ENCODE peak calls at places on chromosomes 13 and 19, in six cellular contexts. One of them, this sample, is unnamed.

GRCh38 chr19:19502281-19502680 is 13.1 kb downstream of the TSSK6 start:
- DNase-seq in HT1080: no peak
- DNase-seq in neural crest cell: no peak
- DNase-seq in mesenchymal stem cell: no peak
- DNase-seq in PC-9: no peak
- DNase-seq in adipocyte: no peak
- DNase-seq in this sample: no peak

GRCh38 chr19:10120538-10121198 is 969 bp upstream of the EIF3G start:
- DNase-seq in HT1080: peak
- DNase-seq in neural crest cell: no peak
- DNase-seq in mesenchymal stem cell: peak
- DNase-seq in PC-9: no peak
- DNase-seq in adipocyte: peak
- DNase-seq in this sample: no peak

GRCh38 chr13:93397619-93398018 is 171.0 kb downstream of the GPC6 start:
- DNase-seq in HT1080: no peak
- DNase-seq in neural crest cell: no peak
- DNase-seq in mesenchymal stem cell: no peak
- DNase-seq in PC-9: no peak
- DNase-seq in adipocyte: no peak
- DNase-seq in this sample: no peak

GRCh38 chr13:44188257-44188656 is 185.4 kb upstream of the SERP2 start:
- DNase-seq in HT1080: peak
- DNase-seq in neural crest cell: no peak
- DNase-seq in mesenchymal stem cell: peak
- DNase-seq in PC-9: peak
- DNase-seq in adipocyte: peak
- DNase-seq in this sample: no peak

GRCh38 chr19:48290923-48291700 is 21.2 kb downstream of the ZNF114 start:
- DNase-seq in HT1080: peak
- DNase-seq in neural crest cell: peak
- DNase-seq in mesenchymal stem cell: peak
- DNase-seq in PC-9: peak
- DNase-seq in adipocyte: peak
- DNase-seq in this sample: peak

GRCh38 chr13:90562388-90562787 is 785.1 kb upstream of the MIR17HG start:
- DNase-seq in HT1080: no peak
- DNase-seq in neural crest cell: no peak
- DNase-seq in mesenchymal stem cell: no peak
- DNase-seq in PC-9: no peak
- DNase-seq in adipocyte: no peak
- DNase-seq in this sample: no peak

GRCh38 chr19:4986471-4986888 is 17.6 kb downstream of the KDM4B start:
- DNase-seq in HT1080: no peak
- DNase-seq in neural crest cell: no peak
- DNase-seq in mesenchymal stem cell: no peak
- DNase-seq in PC-9: no peak
- DNase-seq in adipocyte: no peak
- DNase-seq in this sample: peak

GRCh38 chr13:87094646-87095045 is 576.5 kb upstream of the SLITRK5 start:
- DNase-seq in HT1080: no peak
- DNase-seq in neural crest cell: no peak
- DNase-seq in mesenchymal stem cell: peak
- DNase-seq in PC-9: no peak
- DNase-seq in adipocyte: no peak
- DNase-seq in this sample: no peak

GRCh38 chr19:42286349-42287016 is 15.4 kb upstream of the PRR19 start:
- DNase-seq in HT1080: no peak
- DNase-seq in neural crest cell: no peak
- DNase-seq in mesenchymal stem cell: no peak
- DNase-seq in PC-9: no peak
- DNase-seq in adipocyte: peak
- DNase-seq in this sample: peak

GRCh38 chr19:43634516-43634876 is 5.2 kb downstream of the CADM4 start:
- DNase-seq in HT1080: no peak
- DNase-seq in neural crest cell: no peak
- DNase-seq in mesenchymal stem cell: no peak
- DNase-seq in PC-9: no peak
- DNase-seq in adipocyte: no peak
- DNase-seq in this sample: no peak

GRCh38 chr13:100788540-100788939 is 113.9 kb upstream of the TMTC4 start:
- DNase-seq in HT1080: no peak
- DNase-seq in neural crest cell: no peak
- DNase-seq in mesenchymal stem cell: no peak
- DNase-seq in PC-9: no peak
- DNase-seq in adipocyte: no peak
- DNase-seq in this sample: no peak

GRCh38 chr19:583198-583967 is 6.3 kb upstream of the HCN2 start:
- DNase-seq in HT1080: no peak
- DNase-seq in neural crest cell: no peak
- DNase-seq in mesenchymal stem cell: no peak
- DNase-seq in PC-9: no peak
- DNase-seq in adipocyte: no peak
- DNase-seq in this sample: no peak

GRCh38 chr19:38434549-38435051 is 1.1 kb downstream of the RYR1 start:
- DNase-seq in HT1080: no peak
- DNase-seq in neural crest cell: peak
- DNase-seq in mesenchymal stem cell: no peak
- DNase-seq in PC-9: no peak
- DNase-seq in adipocyte: no peak
- DNase-seq in this sample: peak

GRCh38 chr19:50909240-50910070 is 1.7 kb downstream of the KLK4 start:
- DNase-seq in HT1080: no peak
- DNase-seq in neural crest cell: peak
- DNase-seq in mesenchymal stem cell: no peak
- DNase-seq in PC-9: peak
- DNase-seq in adipocyte: no peak
- DNase-seq in this sample: peak

GRCh38 chr13:113860579-113861432 is 3.1 kb downstream of the GAS6 start:
- DNase-seq in HT1080: no peak
- DNase-seq in neural crest cell: no peak
- DNase-seq in mesenchymal stem cell: no peak
- DNase-seq in PC-9: peak
- DNase-seq in adipocyte: peak
- DNase-seq in this sample: peak

GRCh38 chr19:16351133-16351809 is 26.6 kb downstream of the KLF2 start:
- DNase-seq in HT1080: peak
- DNase-seq in neural crest cell: no peak
- DNase-seq in mesenchymal stem cell: peak
- DNase-seq in PC-9: no peak
- DNase-seq in adipocyte: no peak
- DNase-seq in this sample: no peak

GRCh38 chr13:102900193-102900608 is 54.4 kb downstream of the ERCC5 start:
- DNase-seq in HT1080: no peak
- DNase-seq in neural crest cell: no peak
- DNase-seq in mesenchymal stem cell: no peak
- DNase-seq in PC-9: no peak
- DNase-seq in adipocyte: no peak
- DNase-seq in this sample: no peak

GRCh38 chr19:53503126-53503525 is 34.8 kb upstream of the ZNF331 start:
- DNase-seq in HT1080: no peak
- DNase-seq in neural crest cell: no peak
- DNase-seq in mesenchymal stem cell: no peak
- DNase-seq in PC-9: no peak
- DNase-seq in adipocyte: no peak
- DNase-seq in this sample: no peak

GRCh38 chr13:78382946-78383542 is 220.3 kb downstream of the POU4F1 start:
- DNase-seq in HT1080: no peak
- DNase-seq in neural crest cell: no peak
- DNase-seq in mesenchymal stem cell: no peak
- DNase-seq in PC-9: no peak
- DNase-seq in adipocyte: no peak
- DNase-seq in this sample: no peak

GRCh38 chr19:54035215-54036178 is 28.2 kb downstream of the VSTM1 start:
- DNase-seq in HT1080: peak
- DNase-seq in neural crest cell: no peak
- DNase-seq in mesenchymal stem cell: peak
- DNase-seq in PC-9: peak
- DNase-seq in adipocyte: peak
- DNase-seq in this sample: no peak

GRCh38 chr19:1417145-1417544 is 9.8 kb downstream of the DAZAP1 start:
- DNase-seq in HT1080: no peak
- DNase-seq in neural crest cell: no peak
- DNase-seq in mesenchymal stem cell: no peak
- DNase-seq in PC-9: no peak
- DNase-seq in adipocyte: no peak
- DNase-seq in this sample: no peak

GRCh38 chr13:103145476-103145875 is 79.3 kb upstream of the SLC10A2 start:
- DNase-seq in HT1080: no peak
- DNase-seq in neural crest cell: no peak
- DNase-seq in mesenchymal stem cell: no peak
- DNase-seq in PC-9: no peak
- DNase-seq in adipocyte: no peak
- DNase-seq in this sample: no peak

GRCh38 chr13:75963318-75963717 is 327.2 kb downstream of the LMO7 start:
- DNase-seq in HT1080: no peak
- DNase-seq in neural crest cell: no peak
- DNase-seq in mesenchymal stem cell: peak
- DNase-seq in PC-9: no peak
- DNase-seq in adipocyte: peak
- DNase-seq in this sample: no peak

GRCh38 chr19:33718668-33719259 is 77.9 kb upstream of the KCTD15 start:
- DNase-seq in HT1080: no peak
- DNase-seq in neural crest cell: no peak
- DNase-seq in mesenchymal stem cell: no peak
- DNase-seq in PC-9: no peak
- DNase-seq in adipocyte: no peak
- DNase-seq in this sample: no peak

GRCh38 chr19:27906081-27906480 is 1306.9 kb downstream of the UQCRFS1 start:
- DNase-seq in HT1080: no peak
- DNase-seq in neural crest cell: no peak
- DNase-seq in mesenchymal stem cell: no peak
- DNase-seq in PC-9: no peak
- DNase-seq in adipocyte: no peak
- DNase-seq in this sample: no peak

GRCh38 chr13:34867590-34867989 is 74.5 kb upstream of the NBEA start:
- DNase-seq in HT1080: peak
- DNase-seq in neural crest cell: no peak
- DNase-seq in mesenchymal stem cell: peak
- DNase-seq in PC-9: no peak
- DNase-seq in adipocyte: peak
- DNase-seq in this sample: peak

GRCh38 chr19:15253513-15253912 is 21.3 kb upstream of the EPHX3 start:
- DNase-seq in HT1080: no peak
- DNase-seq in neural crest cell: no peak
- DNase-seq in mesenchymal stem cell: no peak
- DNase-seq in PC-9: no peak
- DNase-seq in adipocyte: no peak
- DNase-seq in this sample: no peak

GRCh38 chr19:44025217-44025936 is at the start of gene ZNF222:
- DNase-seq in HT1080: peak
- DNase-seq in neural crest cell: peak
- DNase-seq in mesenchymal stem cell: peak
- DNase-seq in PC-9: peak
- DNase-seq in adipocyte: peak
- DNase-seq in this sample: peak

GRCh38 chr19:49614096-49614857 is 23.3 kb downstream of the PRR12 start:
- DNase-seq in HT1080: peak
- DNase-seq in neural crest cell: no peak
- DNase-seq in mesenchymal stem cell: peak
- DNase-seq in PC-9: peak
- DNase-seq in adipocyte: peak
- DNase-seq in this sample: no peak

GRCh38 chr13:46129124-46129523 is 24.3 kb upstream of the CPB2 start:
- DNase-seq in HT1080: no peak
- DNase-seq in neural crest cell: no peak
- DNase-seq in mesenchymal stem cell: no peak
- DNase-seq in PC-9: no peak
- DNase-seq in adipocyte: no peak
- DNase-seq in this sample: no peak

This sample was measured in thyroid gland.